ENCODE peak calls at places on chromosomes 1 and 21, in eight cellular contexts. Z is NCI-H2171; J is nephron progenitor cell; M is smooth muscle cell of the brain vasculature; L is activated CD4-positive, alpha-beta T cell treated with anti-CD3 and anti-CD28 coated beads for 24 hours; B is myocyte; W is NCI-H2029; D is tibial nerve. N is an unnamed sample.

GRCh38 chr1:67572594-67573221 is 112.3 kb upstream of the GADD45A start:
- DNase-seq in Z (peak), J (no peak), M (no peak), L (no peak), B (peak), W (peak), D (no peak), N (no peak)

GRCh38 chr1:20732588-20733360 is at the start of gene SH2D5:
- DNase-seq in Z (peak), J (peak), M (peak), L (peak), B (peak), W (peak), D (peak), N (peak)

GRCh38 chr1:32605711-32606424 is 44.5 kb downstream of the ZBTB8OS start:
- DNase-seq in Z (no peak), J (no peak), M (no peak), L (no peak), B (no peak), W (no peak), D (no peak), N (no peak)

GRCh38 chr1:11248169-11248568 is 14.2 kb downstream of the MTOR start:
- DNase-seq in Z (no peak), J (no peak), M (no peak), L (no peak), B (no peak), W (no peak), D (no peak), N (no peak)

GRCh38 chr1:156359973-156360372 is 9.0 kb upstream of the RHBG start:
- DNase-seq in Z (no peak), J (peak), M (no peak), L (no peak), B (peak), W (no peak), D (no peak), N (no peak)

GRCh38 chr1:82586473-82586872 is 785.7 kb downstream of the ADGRL2 start:
- DNase-seq in Z (no peak), J (no peak), M (no peak), L (no peak), B (peak), W (peak), D (peak), N (no peak)

GRCh38 chr1:27161594-27161993 is 6.7 kb upstream of the SLC9A1 start:
- DNase-seq in Z (no peak), J (no peak), M (no peak), L (no peak), B (no peak), W (peak), D (no peak), N (no peak)

GRCh38 chr1:231590453-231591198 is 36.0 kb upstream of the DISC1 start:
- DNase-seq in Z (no peak), J (peak), M (no peak), L (peak), B (peak), W (peak), D (peak), N (peak)

GRCh38 chr1:166920561-166921475 is 44.8 kb upstream of the TADA1 start:
- DNase-seq in Z (no peak), J (peak), M (no peak), L (no peak), B (no peak), W (no peak), D (no peak), N (no peak)

GRCh38 chr1:183757061-183757460 is 47.9 kb upstream of the RGL1 start:
- DNase-seq in Z (no peak), J (no peak), M (no peak), L (no peak), B (peak), W (no peak), D (no peak), N (no peak)

GRCh38 chr1:227396539-227397355 is 78.5 kb upstream of the CDC42BPA start:
- DNase-seq in Z (no peak), J (no peak), M (no peak), L (no peak), B (peak), W (no peak), D (no peak), N (no peak)

GRCh38 chr1:147771216-147772125 is 11.1 kb upstream of the GJA5 start:
- DNase-seq in Z (no peak), J (peak), M (no peak), L (no peak), B (peak), W (no peak), D (no peak), N (no peak)

GRCh38 chr1:216388558-216388957 is 34.7 kb downstream of the USH2A start:
- DNase-seq in Z (no peak), J (no peak), M (no peak), L (no peak), B (no peak), W (no peak), D (no peak), N (no peak)

GRCh38 chr21:25967566-25968438 is 202.8 kb downstream of the APP start:
- DNase-seq in Z (no peak), J (no peak), M (no peak), L (no peak), B (no peak), W (no peak), D (no peak), N (no peak)

GRCh38 chr1:161207173-161207572 is 5.0 kb downstream of the NDUFS2 start:
- DNase-seq in Z (no peak), J (no peak), M (no peak), L (no peak), B (peak), W (no peak), D (no peak), N (no peak)

GRCh38 chr21:32336711-32337110 is 38.1 kb downstream of the MRAP start:
- DNase-seq in Z (peak), J (no peak), M (no peak), L (no peak), B (peak), W (no peak), D (no peak), N (no peak)

GRCh38 chr1:81158592-81158991 is 642.1 kb upstream of the ADGRL2 start:
- DNase-seq in Z (no peak), J (no peak), M (no peak), L (no peak), B (no peak), W (no peak), D (no peak), N (no peak)

GRCh38 chr1:54294846-54295245 is 94.9 kb downstream of the MRPL37 start:
- DNase-seq in Z (no peak), J (no peak), M (no peak), L (no peak), B (no peak), W (no peak), D (no peak), N (no peak)

GRCh38 chr1:54971317-54971791 is 9.1 kb upstream of the TMEM61 start:
- DNase-seq in Z (no peak), J (no peak), M (no peak), L (no peak), B (peak), W (peak), D (no peak), N (no peak)

GRCh38 chr1:228261706-228262105 is 53.9 kb downstream of the OBSCN start:
- DNase-seq in Z (no peak), J (no peak), M (no peak), L (no peak), B (no peak), W (no peak), D (no peak), N (no peak)

GRCh38 chr1:12075195-12076114 is 12.4 kb downstream of the TNFRSF8 start:
- DNase-seq in Z (no peak), J (no peak), M (no peak), L (no peak), B (peak), W (no peak), D (peak), N (no peak)

GRCh38 chr1:232474821-232475220 is 155.1 kb downstream of the SIPA1L2 start:
- DNase-seq in Z (no peak), J (no peak), M (no peak), L (no peak), B (no peak), W (no peak), D (no peak), N (no peak)

GRCh38 chr1:6601049-6601864 is 1.4 kb downstream of the KLHL21 start:
- DNase-seq in Z (peak), J (peak), M (no peak), L (peak), B (peak), W (peak), D (peak), N (peak)

GRCh38 chr1:3783651-3784474 is 11.3 kb downstream of the SMIM1 start:
- DNase-seq in Z (no peak), J (no peak), M (no peak), L (no peak), B (no peak), W (no peak), D (no peak), N (no peak)

GRCh38 chr21:25790122-25790951 is 55.6 kb downstream of the GABPA start:
- DNase-seq in Z (peak), J (no peak), M (no peak), L (no peak), B (peak), W (no peak), D (peak), N (no peak)

GRCh38 chr21:22096314-22096713 is 1098.1 kb downstream of the NCAM2 start:
- DNase-seq in Z (no peak), J (no peak), M (no peak), L (no peak), B (no peak), W (no peak), D (no peak), N (no peak)

GRCh38 chr1:238861342-238861741 is 525.0 kb upstream of the CHRM3 start:
- DNase-seq in Z (no peak), J (no peak), M (no peak), L (no peak), B (peak), W (no peak), D (no peak), N (no peak)

GRCh38 chr1:163974120-163974519 is 584.9 kb upstream of the PBX1 start:
- DNase-seq in Z (no peak), J (no peak), M (no peak), L (no peak), B (no peak), W (no peak), D (no peak), N (no peak)